ENCODE peak calls at places on chromosomes 4 and X, in five cellular contexts. W is lower lobe of right lung; H is IMR-90; Z is CD8-positive, alpha-beta T cell; S is kidney. O is an unnamed sample.
A peak's percentile ranks its signal among the peaks of the same experiment; 100 is the strongest.

GRCh38 chr4:186789671-186790070 is 66.0 kb upstream of the FAT1 start:
- DNase-seq in W (no peak), H (peak; percentile 86), Z (no peak), S (no peak), O (no peak)

GRCh38 chrX:43224496-43224895 is 431.6 kb upstream of the MAOA start:
- DNase-seq in W (no peak), H (no peak), Z (no peak), S (no peak), O (no peak)

GRCh38 chrX:107552976-107553375 is 75.3 kb upstream of the PRPS1 start:
- DNase-seq in W (no peak), H (no peak), Z (no peak), S (no peak), O (no peak)

GRCh38 chr4:145881991-145882390 is 56.6 kb downstream of the ZNF827 start:
- DNase-seq in W (peak; percentile 63), H (no peak), Z (no peak), S (peak; percentile 93), O (no peak)

GRCh38 chr4:42280327-42281095 is 116.8 kb upstream of the SHISA3 start:
- DNase-seq in W (no peak), H (peak; percentile 21), Z (no peak), S (no peak), O (no peak)

GRCh38 chr4:68869274-68869773 is 53.5 kb downstream of the UGT2B10 start:
- DNase-seq in W (no peak), H (no peak), Z (no peak), S (no peak), O (no peak)

GRCh38 chr4:59484948-59485347 is 1715.2 kb upstream of the ADGRL3 start:
- DNase-seq in W (no peak), H (no peak), Z (no peak), S (no peak), O (no peak)

GRCh38 chrX:47091149-47091775 is 13.0 kb downstream of the RGN start:
- DNase-seq in W (no peak), H (peak; percentile 18), Z (no peak), S (no peak), O (no peak)

GRCh38 chr4:153212755-153213154 is 8.5 kb downstream of the TRIM2 start:
- DNase-seq in W (no peak), H (no peak), Z (no peak), S (no peak), O (no peak)

GRCh38 chr4:65344278-65344825 is 325.9 kb downstream of the EPHA5 start:
- DNase-seq in W (no peak), H (no peak), Z (no peak), S (no peak), O (no peak)

GRCh38 chr4:176879370-176880116 is 86.8 kb upstream of the VEGFC start:
- DNase-seq in W (no peak), H (peak; percentile 45), Z (no peak), S (no peak), O (no peak)

DNA sequence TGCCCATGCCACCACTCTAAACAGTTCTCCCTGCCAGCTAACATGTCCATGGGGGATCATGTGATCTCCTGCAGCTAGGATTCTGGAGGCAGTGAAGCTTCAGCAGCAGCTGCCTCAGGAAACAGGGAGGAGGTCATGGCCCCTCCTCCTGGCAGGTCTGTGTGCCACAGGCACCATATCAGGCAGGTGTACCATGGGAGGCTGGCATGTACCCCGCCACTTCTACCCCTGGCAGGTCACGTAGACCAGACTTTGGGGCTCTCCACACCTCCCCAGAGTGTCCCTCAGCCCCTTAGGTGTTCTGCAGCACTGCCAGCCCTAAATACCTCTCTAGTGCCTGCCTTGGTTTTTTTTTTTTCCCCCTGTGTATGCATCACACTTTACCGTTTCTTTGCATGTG is 110.5 kb upstream of the FAM47C start:
- DNase-seq in W (no peak), H (no peak), Z (no peak), S (no peak), O (no peak)
- H3K9me3 ChIP-seq in W (no peaks in the 10 kb centered on the region), H (no peaks in the 10 kb centered on the region), Z (no peaks in the 10 kb centered on the region), S (no peaks in the 10 kb centered on the region), O (no peaks in the 10 kb centered on the region)

DNA sequence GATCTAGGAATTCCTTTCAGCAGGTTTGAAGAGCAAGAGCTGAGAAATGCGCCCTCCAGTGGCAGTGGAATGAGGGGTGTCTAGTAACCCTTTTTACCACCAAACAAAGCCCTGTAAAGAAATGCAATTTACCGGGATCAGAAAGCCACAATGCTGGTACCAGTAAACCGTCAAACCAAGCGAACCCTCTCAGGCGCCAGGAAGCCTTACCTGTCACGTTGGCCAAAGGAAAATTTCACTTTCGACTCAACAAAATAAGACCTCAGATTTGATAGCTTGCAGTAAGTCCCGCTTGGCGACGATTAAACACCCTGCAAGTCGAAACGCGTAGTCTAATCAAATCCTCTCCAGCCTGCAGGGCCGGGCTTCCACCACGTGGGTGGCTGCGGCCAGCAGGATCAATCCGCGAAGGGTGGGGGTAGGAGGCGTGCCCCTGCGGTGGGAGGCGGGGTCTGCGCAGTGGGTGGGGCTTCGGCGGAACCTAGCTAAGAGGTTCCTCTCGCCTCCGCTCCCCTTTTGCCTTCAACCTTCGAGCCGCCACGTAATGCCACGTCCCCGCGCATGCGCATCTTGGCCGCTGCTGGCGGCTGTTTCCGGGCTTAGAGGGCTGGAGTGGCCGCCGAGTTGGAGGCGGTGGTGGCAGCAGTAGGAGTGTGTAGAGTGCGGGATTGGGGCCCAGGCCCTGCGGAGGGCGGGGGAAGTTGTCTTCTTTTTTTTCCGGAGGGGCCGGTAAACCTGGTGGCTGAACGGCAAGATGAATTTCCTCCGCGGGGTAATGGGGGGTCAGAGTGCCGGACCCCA is at the start of gene USO1:
- DNase-seq in W (peak; percentile 99), H (peak; percentile 99), Z (peak; percentile 99), S (peak; percentile 100), O (peak; percentile 98)
- H3K4me1 ChIP-seq in W (peaks cover 44% of the 10 kb centered on the region), H (peaks cover 6% of the 10 kb centered on the region), Z (peaks cover 32% of the 10 kb centered on the region), S (peaks cover 14% of the 10 kb centered on the region), O (peaks cover 34% of the 10 kb centered on the region)

GRCh38 chrX:5458300-5458699 is 770.4 kb downstream of the NLGN4X start:
- DNase-seq in W (no peak), H (no peak), Z (no peak), S (no peak), O (no peak)
- TF ChIP-seq CTCF in W (no peak), H (no peak), Z (no peak), S (no peak), O (no peak)

GRCh38 chr4:71630783-71631182 is 153.1 kb downstream of the GC start:
- DNase-seq in W (no peak), H (no peak), Z (no peak), S (no peak), O (no peak)
- H3K9me3 ChIP-seq in W (peaks cover 17% of the 10 kb centered on the region), H (no peaks in the 10 kb centered on the region), Z (no peaks in the 10 kb centered on the region), S (no peaks in the 10 kb centered on the region), O (no peaks in the 10 kb centered on the region)

DNA sequence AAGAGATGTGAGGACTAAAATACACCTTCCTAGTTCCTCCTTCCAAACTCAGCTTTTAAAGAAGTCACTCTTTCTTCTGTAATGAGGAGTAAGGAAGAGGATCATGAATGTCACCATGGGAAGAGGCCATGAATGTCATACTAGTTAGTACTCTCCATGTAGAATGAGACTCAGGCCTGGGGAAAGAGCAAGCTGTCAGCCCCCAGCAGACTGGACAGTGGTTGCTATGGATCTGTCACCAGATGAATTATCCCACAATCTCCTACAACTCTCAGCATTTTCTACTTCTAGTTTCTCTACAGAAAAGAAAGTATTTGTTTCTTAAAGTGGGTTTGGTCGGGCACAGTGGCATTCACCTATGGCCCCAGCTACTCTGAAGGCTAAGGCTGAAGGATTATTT is 57.1 kb upstream of the PRDM8 start:
- DNase-seq in W (no peak), H (no peak), Z (no peak), S (no peak), O (no peak)
- H3K4me1 ChIP-seq in W (no peaks in the 10 kb centered on the region), H (peaks cover 3% of the 10 kb centered on the region), Z (peaks cover 20% of the 10 kb centered on the region), S (no peaks in the 10 kb centered on the region), O (no peaks in the 10 kb centered on the region)